ENCODE peak calls at places on chromosomes 7 and 10, in ten cellular contexts. L is endothelial cell; U is AG04450; Z is endodermal cell; I is chondrocyte; F is mesothelial cell of epicardium; X is keratinocyte; P is fibroblast of lung; T is lower lobe of right lung; V is CD8-positive, alpha-beta T cell. H is an unnamed sample.

GRCh38 chr7:123210986-123211385 is 11.2 kb upstream of the SLC13A1 start:
- DNase-seq in L (no peak), V (no peak), X (no peak), I (no peak), U (no peak), F (no peak), P (no peak), T (no peak), Z (no peak), H (no peak)

GRCh38 chr7:33379891-33380525 is 250.6 kb downstream of the BBS9 start:
- DNase-seq in P (no peak), U (no peak), Z (no peak), F (no peak), X (no peak), T (no peak), V (no peak), I (no peak), L (no peak), H (no peak)

GRCh38 chr10:17751781-17752445 is at the start of gene TMEM236:
- DNase-seq in I (no peak), L (no peak), X (no peak), Z (no peak), F (no peak), V (no peak), U (no peak), P (no peak), T (no peak), H (no peak)

GRCh38 chr7:106568680-106569499 is 92.1 kb downstream of the CCDC71L start:
- DNase-seq in Z (peak), V (no peak), I (no peak), T (no peak), L (no peak), P (peak), F (no peak), X (peak), U (peak), H (peak)

GRCh38 chr7:128084896-128085608 is 53.8 kb upstream of the LRRC4 start:
- DNase-seq in L (no peak), V (no peak), Z (no peak), U (no peak), P (peak), F (no peak), I (no peak), T (no peak), X (no peak), H (peak)

GRCh38 chr7:69780377-69780776 is 182.1 kb downstream of the AUTS2 start:
- DNase-seq in F (no peak), T (no peak), U (no peak), P (peak), Z (peak), I (no peak), L (no peak), V (no peak), X (no peak), H (no peak)

GRCh38 chr7:141575164-141575563 is 24.0 kb downstream of the AGK start:
- DNase-seq in F (no peak), Z (no peak), V (no peak), I (no peak), L (no peak), P (no peak), T (no peak), U (no peak), X (no peak), H (no peak)

GRCh38 chr7:29116801-29117200 is 29.5 kb downstream of the CPVL start:
- DNase-seq in L (no peak), P (no peak), X (no peak), U (no peak), T (no peak), F (no peak), Z (no peak), V (no peak), I (no peak), H (no peak)

GRCh38 chr7:91892821-91893340 is 12.4 kb upstream of the MTERF1 start:
- DNase-seq in V (no peak), T (no peak), P (peak), L (no peak), I (no peak), X (no peak), F (no peak), Z (peak), U (no peak), H (peak)

GRCh38 chr7:13421779-13422178 is 567.7 kb downstream of the ETV1 start:
- DNase-seq in U (no peak), Z (peak), V (no peak), L (no peak), F (no peak), T (no peak), P (no peak), X (no peak), I (no peak), H (no peak)

GRCh38 chr10:33134011-33134751 is 176.2 kb upstream of the ITGB1 start:
- DNase-seq in F (no peak), X (peak), V (peak), Z (no peak), T (peak), I (no peak), P (peak), U (no peak), L (no peak), H (peak)

GRCh38 chr7:127586346-127586745 is 950 bp upstream of the GCC1 start:
- DNase-seq in P (no peak), X (no peak), T (no peak), U (no peak), V (no peak), I (no peak), Z (no peak), F (no peak), L (no peak), H (no peak)

GRCh38 chr7:333399-333776 is 43.4 kb downstream of the FOXL3 start:
- DNase-seq in V (no peak), X (no peak), F (peak), U (no peak), Z (no peak), P (peak), L (no peak), I (peak), T (peak), H (peak)

GRCh38 chr7:46993396-46993795 is 588.5 kb downstream of the TNS3 start:
- DNase-seq in Z (no peak), V (no peak), X (no peak), L (no peak), P (no peak), U (no peak), F (no peak), I (no peak), T (no peak), H (no peak)

GRCh38 chr7:104074529-104074928 is 85.1 kb upstream of the RELN start:
- DNase-seq in T (no peak), P (no peak), X (no peak), V (no peak), L (no peak), Z (no peak), U (no peak), I (no peak), F (no peak), H (no peak)

GRCh38 chr7:73850781-73851207 is 8.5 kb upstream of the METTL27 start:
- DNase-seq in P (peak), T (no peak), X (peak), U (peak), L (no peak), F (no peak), I (no peak), V (no peak), Z (no peak), H (peak)

GRCh38 chr7:5420108-5420840 is 3.4 kb downstream of the TNRC18 start:
- DNase-seq in T (peak), V (no peak), I (no peak), L (peak), U (no peak), F (peak), Z (peak), P (peak), X (no peak), H (no peak)

GRCh38 chr7:131633342-131633843 is 77.0 kb upstream of the PODXL start:
- DNase-seq in V (no peak), U (no peak), F (no peak), P (peak), L (no peak), Z (peak), T (no peak), I (no peak), X (no peak), H (peak)

GRCh38 chr7:30682131-30683083 is at the start of gene CRHR2:
- DNase-seq in I (no peak), P (no peak), V (peak), F (peak), T (no peak), U (no peak), X (no peak), Z (peak), L (peak), H (no peak)

GRCh38 chr7:121752706-121753105 is 120.3 kb upstream of the PTPRZ1 start:
- DNase-seq in P (peak), I (no peak), L (no peak), U (no peak), T (no peak), V (no peak), X (no peak), F (no peak), Z (peak), H (no peak)

GRCh38 chr10:119724630-119725549 is 960 bp upstream of the INPP5F start:
- DNase-seq in Z (no peak), P (peak), L (no peak), V (no peak), I (no peak), U (no peak), F (no peak), T (no peak), X (no peak), H (peak)

GRCh38 chr7:7177044-7177517 is 5.3 kb upstream of the C1GALT1 start:
- DNase-seq in Z (no peak), P (peak), U (no peak), F (no peak), X (peak), V (no peak), L (no peak), I (no peak), T (no peak), H (peak)

GRCh38 chr7:150371996-150372270 is 3.3 kb downstream of the REPIN1 start:
- DNase-seq in V (no peak), T (no peak), F (no peak), I (no peak), Z (peak), P (no peak), X (no peak), U (no peak), L (no peak), H (no peak)

GRCh38 chr7:34821965-34822558 is 164.0 kb downstream of the NPSR1 start:
- DNase-seq in X (no peak), Z (no peak), U (no peak), T (no peak), F (no peak), I (no peak), P (no peak), V (no peak), L (no peak), H (no peak)

GRCh38 chr10:13421382-13421917 is 73.4 kb upstream of the SEPHS1 start:
- DNase-seq in I (no peak), V (no peak), Z (no peak), U (no peak), L (no peak), X (no peak), P (no peak), T (no peak), F (no peak), H (no peak)

GRCh38 chr7:34675749-34676374 is 17.8 kb downstream of the NPSR1 start:
- DNase-seq in L (peak), T (no peak), F (no peak), U (no peak), P (peak), X (no peak), V (no peak), I (no peak), Z (peak), H (no peak)

GRCh38 chr7:64869912-64870562 is 33.0 kb upstream of the ZNF273 start:
- DNase-seq in I (peak), Z (peak), V (no peak), U (no peak), X (no peak), F (no peak), T (no peak), L (no peak), P (no peak), H (no peak)

GRCh38 chr7:91876391-91877133 is 3.9 kb downstream of the MTERF1 start:
- DNase-seq in X (no peak), U (no peak), P (peak), T (no peak), F (no peak), V (no peak), L (no peak), Z (no peak), I (no peak), H (peak)

GRCh38 chr10:91969297-91969696 is 45.7 kb downstream of the BTAF1 start:
- DNase-seq in P (no peak), L (no peak), T (no peak), Z (no peak), U (no peak), F (no peak), X (no peak), I (no peak), V (no peak), H (no peak)

GRCh38 chr7:83588602-83589240 is 60.2 kb downstream of the SEMA3E start:
- DNase-seq in P (no peak), T (no peak), Z (no peak), F (no peak), L (no peak), I (no peak), X (no peak), U (no peak), V (no peak), H (no peak)

GRCh38 chr7:122339145-122339904 is 34.8 kb upstream of the FEZF1 start:
- DNase-seq in I (no peak), L (no peak), Z (no peak), T (no peak), U (no peak), P (no peak), F (no peak), V (no peak), X (no peak), H (no peak)

GRCh38 chr10:110803830-110804338 is 67.8 kb upstream of the PDCD4 start:
- DNase-seq in V (peak), L (peak), I (no peak), X (no peak), Z (peak), U (no peak), T (no peak), F (no peak), P (peak), H (peak)

GRCh38 chr7:155796381-155797261 is 15.6 kb downstream of the SHH start:
- DNase-seq in Z (peak), U (no peak), P (no peak), L (peak), I (peak), T (peak), F (peak), V (peak), X (no peak), H (no peak)

GRCh38 chr10:124124123-124124768 is 30.8 kb upstream of the CHST15 start:
- DNase-seq in I (no peak), Z (no peak), V (no peak), X (no peak), T (no peak), L (no peak), F (no peak), U (no peak), P (no peak), H (no peak)

GRCh38 chr7:134910214-134910890 is 76.0 kb upstream of the AGBL3 start:
- DNase-seq in U (no peak), Z (no peak), P (no peak), X (no peak), T (no peak), F (no peak), I (no peak), V (no peak), L (no peak), H (no peak)

GRCh38 chr10:11425672-11426071 is 185.8 kb downstream of the USP6NL start:
- DNase-seq in F (no peak), T (no peak), X (no peak), Z (no peak), I (no peak), U (no peak), V (no peak), P (no peak), L (no peak), H (no peak)

GRCh38 chr7:157419030-157419293 is 82.2 kb downstream of the DNAJB6 start:
- DNase-seq in F (no peak), U (no peak), V (no peak), P (no peak), L (no peak), X (no peak), T (no peak), I (no peak), Z (no peak), H (no peak)

GRCh38 chr10:126098216-126098561 is 201.8 kb downstream of the FANK1 start:
- DNase-seq in I (no peak), F (no peak), T (no peak), U (no peak), X (no peak), P (no peak), L (no peak), Z (no peak), V (no peak), H (no peak)

GRCh38 chr7:80288175-80289122 is 153.8 kb downstream of the GNAI1 start:
- DNase-seq in X (no peak), V (no peak), I (no peak), T (no peak), P (peak), L (peak), U (no peak), F (no peak), Z (peak), H (no peak)

GRCh38 chr10:84599254-84599653 is 270.9 kb downstream of the CCSER2 start:
- DNase-seq in L (no peak), Z (peak), U (no peak), P (no peak), X (no peak), F (no peak), I (no peak), T (no peak), V (no peak), H (no peak)
- TF ChIP-seq CTCF in L (no peak), Z (peak), U (no peak), P (no peak), X (no peak), F (no peak), I (no peak), T (no peak), V (no peak), H (no peak)

DNA sequence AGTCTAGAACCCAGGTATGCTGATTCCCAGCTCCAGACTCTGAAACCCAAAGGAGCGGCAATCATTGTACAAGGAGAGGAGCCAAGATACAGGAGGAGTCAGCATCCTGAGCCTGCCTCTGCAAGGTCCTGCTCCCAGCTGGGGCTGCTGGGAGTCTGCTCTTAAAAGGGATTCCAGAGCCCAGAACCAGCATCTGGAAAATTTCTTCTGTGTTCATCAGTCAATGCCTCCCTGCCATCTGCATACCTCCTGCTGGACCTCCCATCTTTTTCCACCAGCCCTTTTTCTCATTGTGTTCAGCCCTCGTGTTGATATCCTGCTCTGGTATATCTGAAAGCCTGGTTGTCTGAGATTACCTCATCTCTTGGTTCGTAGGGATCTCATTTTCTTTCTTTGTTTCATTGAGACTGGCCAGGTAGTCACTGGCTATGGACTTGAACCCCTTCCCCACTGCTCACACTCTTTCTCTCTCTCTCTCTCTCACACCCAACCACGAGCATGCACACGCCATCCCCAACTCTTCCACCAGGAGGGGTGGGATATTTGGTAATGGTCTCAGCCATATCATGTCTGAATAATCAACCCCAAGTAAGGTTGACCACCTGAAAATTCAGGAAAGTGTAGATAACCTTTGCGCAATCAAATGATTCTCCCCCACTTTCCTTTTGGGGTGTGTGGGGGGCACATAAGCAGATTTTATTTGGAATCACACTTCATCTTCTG is 608.8 kb downstream of the LRMDA start:
- DNase-seq in X (no peak), F (no peak), I (no peak), L (no peak), T (no peak), V (no peak), U (no peak), Z (peak), P (no peak), H (no peak)
- TF ChIP-seq CTCF in X (peak), F (no peak), I (peak), L (peak), T (no peak), V (no peak), U (no peak), Z (peak), P (no peak), H (peak)

GRCh38 chr10:61944445-61945123 is 43.1 kb downstream of the ARID5B start:
- DNase-seq in Z (no peak), U (no peak), X (no peak), P (no peak), T (no peak), F (no peak), L (no peak), V (no peak), I (no peak), H (no peak)

GRCh38 chr10:61939575-61940301 is 38.2 kb downstream of the ARID5B start:
- DNase-seq in U (no peak), F (no peak), P (peak), T (no peak), L (no peak), Z (no peak), X (no peak), V (no peak), I (no peak), H (peak)

GRCh38 chr10:61941202-61941651 is 39.7 kb downstream of the ARID5B start:
- DNase-seq in I (no peak), Z (no peak), U (no peak), L (no peak), T (no peak), F (no peak), P (no peak), X (no peak), V (no peak), H (no peak)

GRCh38 chr10:61942997-61943457 is 41.5 kb downstream of the ARID5B start:
- DNase-seq in U (no peak), F (no peak), P (peak), T (no peak), I (no peak), L (no peak), V (no peak), X (no peak), Z (no peak), H (peak)

DNA sequence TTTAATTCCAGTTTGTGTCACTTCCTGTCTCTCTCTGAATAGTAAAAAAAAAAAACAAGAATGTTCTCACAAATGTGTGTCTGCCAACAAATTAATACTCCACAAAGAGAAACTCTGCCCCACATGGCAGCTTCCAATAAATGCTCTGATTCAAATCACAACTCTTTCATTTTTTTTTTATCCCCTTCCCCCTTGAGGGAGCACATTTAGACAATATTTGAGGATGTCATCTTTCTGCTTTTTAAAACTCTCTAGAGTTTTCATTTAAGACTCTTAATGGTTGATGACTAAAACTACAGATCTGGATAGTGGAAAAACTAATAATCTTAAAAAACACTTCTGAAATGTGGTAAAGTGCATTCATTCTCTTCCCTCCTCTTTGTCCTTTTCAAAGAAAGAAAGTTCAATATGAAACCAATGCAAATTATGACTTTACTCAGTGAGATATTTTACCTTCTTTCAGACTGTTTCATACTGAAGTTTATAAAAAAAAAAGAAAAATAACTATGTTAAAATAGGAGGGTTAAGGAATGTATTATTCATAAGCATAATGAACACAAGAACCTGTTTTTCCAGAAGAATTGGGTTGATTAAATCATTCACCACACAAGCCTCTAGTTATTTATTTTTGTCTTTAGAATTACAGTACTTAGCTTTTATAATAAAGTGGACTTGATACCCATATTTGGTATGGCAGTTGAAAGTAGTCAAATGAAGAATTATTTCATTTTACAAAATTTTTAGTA is 42.4 kb downstream of the ARID5B start:
- DNase-seq in L (no peak), T (no peak), F (no peak), X (no peak), V (no peak), I (no peak), U (no peak), P (peak), Z (no peak), H (peak)
- TF ChIP-seq CTCF in L (no peak), T (peak), F (no peak), X (no peak), V (no peak), I (peak), U (peak), P (no peak), Z (no peak), H (peak)

DNA sequence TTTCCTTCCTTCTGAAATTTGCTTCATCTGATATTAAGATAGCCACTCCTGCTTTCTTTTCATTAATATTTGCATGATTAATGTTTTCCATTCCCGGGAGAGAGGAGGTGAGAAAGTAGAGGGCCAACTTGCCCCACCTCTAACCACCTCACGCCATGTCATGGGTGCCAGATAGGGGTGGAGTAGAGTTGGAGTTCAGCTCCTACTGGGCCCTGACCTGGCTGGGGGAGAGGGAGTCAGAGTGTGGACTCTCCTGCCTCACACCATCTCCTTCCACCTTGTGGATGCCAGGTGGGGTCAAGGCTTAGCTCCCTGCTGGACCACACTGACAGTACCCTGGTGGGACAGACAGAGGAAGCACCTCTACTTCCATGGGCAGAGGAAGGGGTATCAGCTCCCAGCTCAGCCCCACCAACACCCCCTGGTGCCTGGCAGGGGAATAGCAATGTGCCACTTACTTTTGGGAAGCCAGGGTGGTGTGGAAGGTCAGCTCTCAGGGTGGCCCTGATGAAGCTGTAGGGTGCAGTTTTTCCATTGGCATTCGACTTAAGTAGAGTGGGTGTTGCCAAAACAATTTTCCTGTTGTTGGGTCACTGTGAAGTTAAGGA is 28.0 kb downstream of the CHST12 start:
- DNase-seq in F (no peak), X (no peak), V (peak), U (no peak), T (no peak), P (no peak), I (no peak), L (peak), Z (peak), H (no peak)
- TF ChIP-seq CTCF in F (no peak), X (peak), V (peak), U (peak), T (peak), P (no peak), I (peak), L (peak), Z (peak), H (peak)

H was measured in HFFc6.